ENCODE peak calls at places on chromosomes 3 and 15, in four cellular contexts. R, B, G and O are unnamed samples.

GRCh38 chr3:129992781-129993180 is 18.3 kb downstream of the TRH start:
- DNase-seq in R (peak), B (peak), G (no peak), O (no peak)

GRCh38 chr3:73110530-73110929 is 49.1 kb downstream of the EBLN2 start:
- DNase-seq in R (no peak), B (peak), G (no peak), O (no peak)

GRCh38 chr15:67883228-67883773 is 43.5 kb upstream of the RNU6-1 start:
- DNase-seq in R (no peak), B (no peak), G (no peak), O (no peak)

GRCh38 chr3:51948016-51948580 is 5.9 kb downstream of the PARP3 start:
- DNase-seq in R (no peak), B (no peak), G (no peak), O (no peak)

GRCh38 chr3:52528596-52529375 is 4.9 kb downstream of the NT5DC2 start:
- DNase-seq in R (no peak), B (no peak), G (no peak), O (no peak)

GRCh38 chr15:73716417-73716816 is 32.2 kb downstream of the CD276 start:
- DNase-seq in R (no peak), B (no peak), G (no peak), O (no peak)

GRCh38 chr3:134249935-134250716 is 533 bp downstream of the RYK start:
- DNase-seq in R (peak), B (peak), G (no peak), O (no peak)

GRCh38 chr3:189824629-189825312 is 193.6 kb downstream of the TP63 start:
- DNase-seq in R (no peak), B (no peak), G (no peak), O (no peak)

GRCh38 chr3:134663646-134664456 is 13.0 kb upstream of the KY start:
- DNase-seq in R (no peak), B (no peak), G (no peak), O (no peak)

GRCh38 chr3:154842546-154842945 is 237.6 kb upstream of the MME start:
- DNase-seq in R (no peak), B (no peak), G (no peak), O (no peak)

GRCh38 chr3:138726966-138727365 is 107.8 kb downstream of the PIK3CB start:
- DNase-seq in R (no peak), B (no peak), G (no peak), O (no peak)

GRCh38 chr15:51144021-51144532 is 49.4 kb upstream of the TNFAIP8L3 start:
- DNase-seq in R (no peak), B (no peak), G (no peak), O (no peak)

GRCh38 chr3:178810173-178810572 is 261.4 kb downstream of the ZMAT3 start:
- DNase-seq in R (no peak), B (no peak), G (no peak), O (no peak)

GRCh38 chr3:88195951-88196434 is 46.2 kb downstream of the C3orf38 start:
- DNase-seq in R (no peak), B (no peak), G (no peak), O (no peak)

GRCh38 chr3:161293381-161293780 is 72.3 kb downstream of the NMD3 start:
- DNase-seq in R (no peak), B (no peak), G (no peak), O (no peak)

GRCh38 chr15:27183182-27183581 is 212.2 kb downstream of the GABRG3 start:
- DNase-seq in R (no peak), B (no peak), G (no peak), O (no peak)

GRCh38 chr3:65350786-65351476 is 663.1 kb upstream of the ADAMTS9 start:
- DNase-seq in R (no peak), B (no peak), G (no peak), O (no peak)

GRCh38 chr3:129485681-129486056 is 42.8 kb upstream of the RHO start:
- DNase-seq in R (no peak), B (no peak), G (no peak), O (no peak)

GRCh38 chr3:105798381-105798934 is 70.4 kb downstream of the CBLB start:
- DNase-seq in R (no peak), B (no peak), G (peak), O (peak)

GRCh38 chr3:134708025-134708597 is 57.3 kb upstream of the KY start:
- DNase-seq in R (no peak), B (no peak), G (no peak), O (no peak)

GRCh38 chr3:182575941-182576340 is 217.4 kb upstream of the ATP11B start:
- DNase-seq in R (no peak), B (no peak), G (no peak), O (no peak)

DNA sequence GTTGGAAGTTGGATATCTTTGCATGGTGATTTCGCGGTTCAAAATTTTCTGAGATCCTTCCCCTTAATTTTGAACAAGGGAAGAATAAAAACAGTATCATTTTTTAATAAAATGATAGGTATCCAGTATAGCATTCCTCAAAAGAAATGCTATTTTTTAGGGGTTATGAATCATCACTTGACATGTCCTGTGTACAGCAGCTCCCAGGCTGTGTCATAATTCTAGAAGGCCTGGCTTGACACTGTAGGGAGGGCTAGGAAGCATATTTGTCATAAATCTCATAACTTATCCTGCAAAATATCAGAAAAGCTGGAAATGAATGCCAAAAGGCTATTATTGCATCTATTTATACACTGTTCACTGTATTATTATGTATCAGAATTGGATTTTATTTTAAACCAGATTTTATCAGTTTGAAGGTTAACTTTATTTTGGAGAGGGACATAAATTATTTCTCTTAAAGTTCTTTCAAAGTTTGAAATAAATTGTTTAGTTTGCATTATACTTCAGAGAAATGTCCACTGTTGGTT is 539.1 kb upstream of the ROBO2 start:
- DNase-seq in R (no peak), B (no peak), G (no peak), O (no peak)
- TF ChIP-seq SUZ12 in R (no peak), B (no peak), G (no peak), O (no peak)

GRCh38 chr15:39472661-39473657 is 107.9 kb upstream of the THBS1 start:
- DNase-seq in R (no peak), B (no peak), G (no peak), O (no peak)
- TF ChIP-seq YY1 in R (no peak), B (no peak), G (no peak), O (no peak)

GRCh38 chr3:111582114-111582461 is 13.1 kb downstream of the ZBED2 start:
- DNase-seq in R (peak), B (no peak), G (no peak), O (no peak)
- TF ChIP-seq SUZ12 in R (no peak), B (no peak), G (no peak), O (no peak)

GRCh38 chr15:80982205-80982604 is 7.4 kb downstream of the MESD start:
- DNase-seq in R (no peak), B (no peak), G (no peak), O (no peak)
- TF ChIP-seq YY1 in R (no peak), B (peak), G (peak), O (no peak)

GRCh38 chr3:32089476-32089875 is 16.9 kb upstream of the GPD1L start:
- DNase-seq in R (no peak), B (no peak), G (no peak), O (no peak)

GRCh38 chr3:32095431-32095830 is 11.0 kb upstream of the GPD1L start:
- DNase-seq in R (peak), B (no peak), G (no peak), O (no peak)

GRCh38 chr3:32097768-32098167 is 8.7 kb upstream of the GPD1L start:
- DNase-seq in R (no peak), B (no peak), G (no peak), O (no peak)

GRCh38 chr3:32098528-32098927 is 7.9 kb upstream of the GPD1L start:
- DNase-seq in R (no peak), B (no peak), G (no peak), O (no peak)

GRCh38 chr3:32093204-32093603 is 13.2 kb upstream of the GPD1L start:
- DNase-seq in R (no peak), B (no peak), G (no peak), O (no peak)
- TF ChIP-seq SUZ12 in R (no peak), B (no peak), G (no peak), O (no peak)

GRCh38 chr3:49015072-49015471 is 3.3 kb downstream of the DALRD3 start:
- DNase-seq in R (no peak), B (no peak), G (no peak), O (no peak)

GRCh38 chr3:49015765-49016164 is 2.6 kb downstream of the DALRD3 start:
- DNase-seq in R (no peak), B (no peak), G (no peak), O (no peak)

GRCh38 chr3:49013113-49013737 is 5.2 kb downstream of the DALRD3 start:
- DNase-seq in R (no peak), B (no peak), G (no peak), O (no peak)

GRCh38 chr3:49012441-49013017 is 5.3 kb downstream of the WDR6 start:
- DNase-seq in R (no peak), B (no peak), G (no peak), O (no peak)

DNA sequence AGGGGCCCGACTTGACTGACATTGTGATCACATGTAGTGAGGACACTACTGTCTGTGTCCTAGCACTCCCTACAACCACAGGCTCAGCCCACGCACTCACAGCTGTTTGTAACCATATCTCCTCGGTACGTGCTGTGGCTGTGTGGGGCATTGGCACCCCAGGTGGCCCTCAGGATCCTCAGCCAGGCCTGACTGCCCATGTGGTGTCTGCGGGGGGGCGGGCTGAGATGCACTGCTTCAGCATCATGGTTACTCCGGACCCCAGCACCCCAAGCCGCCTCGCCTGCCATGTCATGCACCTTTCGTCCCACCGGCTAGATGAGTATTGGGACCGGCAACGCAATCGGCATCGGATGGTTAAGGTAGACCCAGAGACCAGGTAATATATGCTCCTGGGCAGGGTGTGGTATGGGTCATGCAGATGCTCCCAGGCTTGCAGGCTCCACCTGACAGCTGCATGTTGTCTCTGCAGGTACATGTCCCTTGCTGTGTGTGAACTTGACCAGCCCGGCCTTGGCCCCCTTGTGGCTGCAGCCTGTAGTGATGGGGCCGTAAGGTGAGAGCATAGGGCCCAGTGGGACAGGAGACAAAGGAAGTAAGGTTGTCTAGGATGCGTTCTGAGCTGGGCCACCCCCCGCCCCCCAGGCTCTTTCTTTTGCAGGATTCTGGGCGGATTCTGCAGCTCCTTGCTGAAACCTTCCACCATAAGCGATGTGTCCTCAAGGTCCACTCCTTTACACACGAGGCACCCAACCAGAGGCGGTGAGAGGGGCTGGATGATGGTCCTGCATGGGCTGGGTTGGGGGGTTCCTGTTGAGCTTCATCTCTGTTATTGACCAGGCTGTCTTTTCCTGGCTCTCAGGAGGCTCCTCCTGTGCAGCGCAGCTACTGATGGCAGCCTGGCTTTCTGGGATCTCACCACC is 4.4 kb downstream of the DALRD3 start:
- DNase-seq in R (peak), B (peak), G (no peak), O (no peak)
- TF ChIP-seq YY1 in R (no peak), B (no peak), G (peak), O (no peak)

DNA sequence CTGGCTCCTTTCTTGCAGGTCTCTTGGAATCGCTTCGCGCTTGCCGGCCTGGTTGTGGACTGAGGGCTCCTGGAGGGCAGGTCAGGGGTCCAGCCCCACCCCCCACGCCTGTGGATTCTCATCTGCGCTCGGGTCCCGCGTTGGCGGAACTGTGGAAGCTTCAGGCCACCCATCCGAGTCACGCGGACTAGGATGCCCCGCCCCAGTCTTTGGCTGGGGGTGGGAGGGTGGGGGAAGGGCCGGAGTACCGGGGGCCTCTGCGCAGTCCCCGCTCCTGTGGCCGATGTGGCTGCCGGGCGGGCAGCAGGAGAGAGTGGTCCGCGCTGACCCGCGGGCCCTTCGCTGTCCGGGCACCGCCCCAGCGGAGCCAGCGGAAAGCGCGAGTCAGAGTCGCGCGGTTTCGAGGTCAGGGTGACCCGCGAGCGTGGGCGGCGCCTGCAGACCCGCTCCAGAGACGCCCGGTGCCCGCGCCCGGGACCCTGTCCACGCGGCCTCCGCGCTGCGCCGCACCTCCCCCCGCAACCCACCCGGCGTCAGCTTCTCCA is 114.2 kb downstream of the KLF13 start:
- DNase-seq in R (no peak), B (no peak), G (no peak), O (no peak)
- TF ChIP-seq SUZ12 in R (no peak), B (no peak), G (no peak), O (no peak)

DNA sequence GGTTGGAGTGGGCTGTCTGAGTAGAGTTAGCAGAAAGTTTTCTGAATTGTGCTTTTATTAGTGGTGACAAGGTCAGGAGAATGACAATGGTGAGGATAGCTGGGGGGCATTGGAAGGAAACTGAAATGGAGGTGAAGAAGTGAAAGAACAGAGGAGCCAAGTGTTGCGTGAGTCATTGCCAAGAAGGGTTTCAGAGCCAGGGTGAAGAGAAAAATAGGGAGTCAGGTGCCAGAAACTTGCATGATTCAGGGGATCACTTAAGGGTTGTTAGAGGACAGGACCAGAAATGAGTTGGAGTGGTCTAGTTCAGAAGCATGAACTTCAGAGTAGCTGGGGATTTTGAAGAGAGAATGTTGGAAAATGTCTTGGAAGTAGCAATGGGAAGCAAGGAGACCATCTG is 86.0 kb upstream of the GALNT15 start:
- DNase-seq in R (no peak), B (no peak), G (no peak), O (no peak)
- TF ChIP-seq YY1 in R (no peak), B (no peak), G (no peak), O (no peak)

GRCh38 chr15:91307561-91307960 is 207.5 kb downstream of the SV2B start:
- DNase-seq in R (no peak), B (no peak), G (no peak), O (no peak)
- TF ChIP-seq SUZ12 in R (no peak), B (no peak), G (no peak), O (no peak)